ENCODE peak calls at places on chromosomes 5 and 9, in ten cellular contexts. I is GM12878, P is SK-N-SH, V is GM23338, D is HepG2, A is Panc1, S is suprapubic skin, Z is K562, L is breast epithelium, U is HCT116. E is an unnamed sample.

GRCh38 chr5:150603052-150603451 is 37.4 kb upstream of the SYNPO start:
- DNase-seq in I (no peak), P (no peak), V (no peak), D (no peak), A (no peak), S (no peak), Z (no peak), L (no peak), U (no peak), E (no peak)

GRCh38 chr5:160375166-160375565 is 4.7 kb upstream of the C1QTNF2 start:
- DNase-seq in I (no peak), P (no peak), V (no peak), D (no peak), A (no peak), S (no peak), Z (no peak), L (no peak), U (no peak), E (no peak)

GRCh38 chr9:31445357-31445756 is 939.1 kb upstream of the ACO1 start:
- DNase-seq in I (no peak), P (no peak), V (no peak), D (no peak), A (no peak), S (no peak), Z (no peak), L (no peak), U (no peak), E (no peak)

GRCh38 chr5:1521671-1522600 is 1.8 kb downstream of the LPCAT1 start:
- DNase-seq in I (no peak), P (peak), V (peak), D (peak), A (no peak), S (peak), Z (peak), L (peak), U (no peak), E (peak)

GRCh38 chr5:72760259-72760658 is 56.2 kb upstream of the TNPO1 start:
- DNase-seq in I (no peak), P (no peak), V (no peak), D (no peak), A (no peak), S (no peak), Z (no peak), L (no peak), U (no peak), E (no peak)

GRCh38 chr5:42005561-42006153 is 80.6 kb downstream of the FBXO4 start:
- DNase-seq in I (no peak), P (peak), V (peak), D (peak), A (peak), S (no peak), Z (peak), L (no peak), U (peak), E (no peak)

GRCh38 chr9:116152390-116152789 is 1.2 kb upstream of the PAPPA start:
- DNase-seq in I (no peak), P (peak), V (peak), D (peak), A (no peak), S (no peak), Z (peak), L (no peak), U (no peak), E (no peak)

GRCh38 chr9:131815971-131816873 is 76.3 kb upstream of the RAPGEF1 start:
- DNase-seq in I (no peak), P (no peak), V (no peak), D (no peak), A (no peak), S (no peak), Z (no peak), L (no peak), U (no peak), E (no peak)

GRCh38 chr9:113484258-113484730 is 20.8 kb downstream of the RGS3 start:
- DNase-seq in I (no peak), P (peak), V (no peak), D (peak), A (no peak), S (peak), Z (no peak), L (no peak), U (no peak), E (no peak)

GRCh38 chr5:126938461-126938860 is 91.9 kb downstream of the MARCHF3 start:
- DNase-seq in I (no peak), P (no peak), V (no peak), D (no peak), A (no peak), S (no peak), Z (no peak), L (no peak), U (no peak), E (no peak)

GRCh38 chr5:127186657-127187056 is 103.9 kb upstream of the MEGF10 start:
- DNase-seq in I (no peak), P (no peak), V (no peak), D (no peak), A (no peak), S (no peak), Z (no peak), L (no peak), U (no peak), E (no peak)

GRCh38 chr9:109816490-109816889 is 36.5 kb downstream of the PALM2AKAP2 start:
- DNase-seq in I (no peak), P (no peak), V (no peak), D (peak), A (no peak), S (no peak), Z (peak), L (no peak), U (peak), E (no peak)

GRCh38 chr9:74570879-74571512 is 73.9 kb downstream of the RORB start:
- DNase-seq in I (no peak), P (peak), V (peak), D (peak), A (peak), S (no peak), Z (peak), L (no peak), U (peak), E (no peak)

GRCh38 chr5:131945551-131945882 is at the start of gene MEIKIN:
- DNase-seq in I (no peak), P (no peak), V (no peak), D (no peak), A (no peak), S (no peak), Z (no peak), L (no peak), U (no peak), E (no peak)

GRCh38 chr9:128034821-128035764 is 32.0 kb downstream of the NAIF1 start:
- DNase-seq in I (peak), P (peak), V (peak), D (peak), A (peak), S (peak), Z (peak), L (peak), U (peak), E (peak)

GRCh38 chr9:106962615-106963363 is 99.8 kb downstream of the ZNF462 start:
- DNase-seq in I (no peak), P (no peak), V (no peak), D (no peak), A (no peak), S (no peak), Z (no peak), L (no peak), U (no peak), E (no peak)

GRCh38 chr5:83026930-83027687 is 50.1 kb downstream of the TMEM167A start:
- DNase-seq in I (peak), P (no peak), V (peak), D (no peak), A (no peak), S (no peak), Z (no peak), L (no peak), U (no peak), E (no peak)

GRCh38 chr9:99433555-99433954 is 211.5 kb downstream of the SEC61B start:
- DNase-seq in I (peak), P (no peak), V (no peak), D (peak), A (peak), S (no peak), Z (peak), L (no peak), U (peak), E (no peak)

GRCh38 chr5:10860196-10860543 is 99.1 kb upstream of the DAP start:
- DNase-seq in I (no peak), P (no peak), V (no peak), D (no peak), A (no peak), S (no peak), Z (no peak), L (no peak), U (no peak), E (no peak)

GRCh38 chr9:35659340-35659739 is 1.2 kb downstream of the CCDC107 start:
- DNase-seq in I (no peak), P (no peak), V (no peak), D (no peak), A (no peak), S (no peak), Z (no peak), L (no peak), U (no peak), E (no peak)
- H3K4me3 ChIP-seq in I (peak), P (peak), V (peak), D (peak), A (peak), S (peak), Z (peak), L (peak), U (peak), E (peak)

DNA sequence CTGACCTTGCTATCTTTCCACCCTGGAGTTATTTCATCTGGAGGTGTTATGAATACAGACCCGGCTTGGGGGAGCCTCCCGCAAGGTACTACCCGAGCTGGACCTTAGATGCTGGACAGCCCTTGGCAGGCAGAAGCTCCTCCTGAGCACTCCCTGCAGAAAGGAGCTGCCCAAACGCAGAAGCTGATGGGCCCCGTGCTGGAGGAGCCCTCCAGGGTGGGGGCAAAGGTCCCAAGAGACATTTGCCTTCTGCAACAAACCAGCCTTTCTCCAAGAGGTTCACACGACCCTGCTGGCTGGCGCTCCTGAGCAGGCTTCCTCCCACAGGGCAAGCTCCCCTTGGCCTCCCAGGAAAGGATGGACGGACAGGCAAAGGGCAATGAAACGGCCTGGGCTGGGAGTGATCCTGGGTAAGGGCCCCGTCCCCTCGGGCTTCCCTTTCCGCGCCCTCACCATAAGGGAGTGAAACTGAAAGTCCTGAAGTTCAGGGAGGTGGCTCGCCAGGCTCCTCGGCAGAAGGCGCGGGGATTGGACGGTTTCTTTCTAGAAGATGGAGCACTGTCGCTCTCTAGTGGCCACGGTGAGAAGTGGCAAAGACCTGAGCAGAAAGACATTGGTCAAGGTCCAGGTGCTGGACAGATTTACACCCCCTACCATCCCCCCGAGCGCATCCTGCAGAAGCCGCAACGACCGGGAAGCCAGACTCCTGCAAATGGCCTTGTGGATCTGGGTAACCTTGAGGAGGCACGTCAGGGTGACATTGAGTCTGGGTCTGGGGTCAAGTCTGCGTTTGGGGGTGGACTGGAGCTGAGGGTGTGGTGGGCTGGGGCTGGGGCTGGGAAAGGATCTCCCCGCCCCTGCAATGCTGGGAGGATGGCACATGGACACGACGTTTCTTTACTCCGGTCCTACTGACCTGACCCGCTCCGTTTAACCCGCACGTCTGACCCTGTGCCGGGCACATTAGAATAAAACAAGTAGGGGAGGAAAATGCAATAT is 56.4 kb downstream of the NEURL1B start:
- DNase-seq in I (peak), P (peak), V (peak), D (peak), A (peak), S (peak), Z (peak), L (peak), U (peak), E (peak)
- TF ChIP-seq POLR2AphosphoS5 in I (no peak), P (peak), V (no peak), D (no peak), A (no peak), S (peak), Z (no peak), L (peak), U (peak), E (peak)

GRCh38 chr5:6792911-6793451 is 79.7 kb downstream of the TENT4A start:
- DNase-seq in I (no peak), P (no peak), V (no peak), D (no peak), A (no peak), S (no peak), Z (no peak), L (no peak), U (no peak), E (no peak)
- H3K4me3 ChIP-seq in I (no peak), P (no peak), V (no peak), D (no peak), A (no peak), S (no peak), Z (no peak), L (no peak), U (no peak), E (no peak)

GRCh38 chr9:2559212-2560152 is 62.1 kb upstream of the VLDLR start:
- DNase-seq in I (no peak), P (peak), V (peak), D (no peak), A (no peak), S (no peak), Z (no peak), L (no peak), U (no peak), E (peak)
- TF ChIP-seq POLR2AphosphoS5 in I (no peak), P (no peak), V (no peak), D (no peak), A (no peak), S (no peak), Z (no peak), L (peak), U (no peak), E (peak)

GRCh38 chr5:179135006-179135405 is 74.8 kb downstream of the ZNF354C start:
- DNase-seq in I (no peak), P (no peak), V (no peak), D (no peak), A (no peak), S (no peak), Z (no peak), L (no peak), U (no peak), E (peak)
- H3K4me3 ChIP-seq in I (no peak), P (no peak), V (no peak), D (no peak), A (no peak), S (no peak), Z (no peak), L (no peak), U (no peak), E (no peak)

E was measured in upper lobe of left lung.